ENCODE peak calls at places on chromosomes 1 and 21, in five cellular contexts. X, G, M, Q and E are unnamed samples.
A peak's percentile ranks its signal among the peaks of the same experiment; 100 is the strongest.

GRCh38 chr1:198040880-198041279 is 115.9 kb upstream of the NEK7 start:
- DNase-seq in X (no peak), G (no peak), M (no peak), Q (no peak), E (no peak)

GRCh38 chr1:34373912-34374311 is 197.2 kb downstream of the C1orf94 start:
- DNase-seq in X (no peak), G (no peak), M (no peak), Q (no peak), E (no peak)

GRCh38 chr1:21280482-21280881 is 9.8 kb downstream of the ECE1 start:
- DNase-seq in X (no peak), G (no peak), M (no peak), Q (no peak), E (no peak)

GRCh38 chr1:235736263-235736662 is 86.7 kb upstream of the GNG4 start:
- DNase-seq in X (no peak), G (no peak), M (no peak), Q (no peak), E (no peak)

GRCh38 chr1:16210581-16210980 is 1.9 kb downstream of the ARHGEF19 start:
- DNase-seq in X (no peak), G (no peak), M (no peak), Q (no peak), E (no peak)

GRCh38 chr21:43951911-43952703 is 60.0 kb upstream of the TRAPPC10 start:
- DNase-seq in X (no peak), G (no peak), M (no peak), Q (no peak), E (no peak)

GRCh38 chr1:171188388-171189266 is 3.5 kb downstream of the FMO2 start:
- DNase-seq in X (peak; percentile 1), G (peak; percentile 51), M (peak; percentile 18), Q (peak; percentile 41), E (no peak)

GRCh38 chr1:58934711-58935110 is 150.9 kb upstream of the JUN start:
- DNase-seq in X (no peak), G (no peak), M (no peak), Q (no peak), E (no peak)

GRCh38 chr1:172477741-172478140 is 33.9 kb upstream of the PIGC start:
- DNase-seq in X (no peak), G (no peak), M (no peak), Q (no peak), E (no peak)

GRCh38 chr1:42316292-42316691 is 18.7 kb downstream of the FOXJ3 start:
- DNase-seq in X (no peak), G (no peak), M (no peak), Q (no peak), E (no peak)

GRCh38 chr1:9129391-9130041 is 614 bp upstream of the GPR157 start:
- DNase-seq in X (peak; percentile 82), G (peak; percentile 66), M (peak; percentile 97), Q (peak; percentile 89), E (peak; percentile 87)

GRCh38 chr1:170586942-170587593 is 55.1 kb downstream of the GORAB start:
- DNase-seq in X (no peak), G (no peak), M (no peak), Q (no peak), E (no peak)

GRCh38 chr1:59560807-59561450 is 253.8 kb upstream of the HOOK1 start:
- DNase-seq in X (no peak), G (no peak), M (no peak), Q (no peak), E (no peak)

GRCh38 chr1:234658143-234658542 is 48.2 kb upstream of the IRF2BP2 start:
- DNase-seq in X (no peak), G (peak; percentile 50), M (peak; percentile 18), Q (no peak), E (peak; percentile 93)

GRCh38 chr1:199163277-199164069 is 524.6 kb downstream of the PTPRC start:
- DNase-seq in X (no peak), G (peak; percentile 22), M (no peak), Q (no peak), E (no peak)

GRCh38 chr1:202160377-202160940 is at the start of gene PTPN7:
- DNase-seq in X (peak; percentile 75), G (no peak), M (peak; percentile 61), Q (no peak), E (no peak)

GRCh38 chr1:93738926-93739325 is 57.3 kb upstream of the BCAR3 start:
- DNase-seq in X (no peak), G (no peak), M (no peak), Q (no peak), E (no peak)

GRCh38 chr1:115183158-115183557 is 93.9 kb upstream of the TSPAN2 start:
- DNase-seq in X (no peak), G (no peak), M (no peak), Q (no peak), E (no peak)

GRCh38 chr1:66695121-66695520 is 57.1 kb upstream of the DYNLT5 start:
- DNase-seq in X (no peak), G (peak; percentile 53), M (no peak), Q (no peak), E (no peak)

GRCh38 chr1:15406911-15407559 is 2.7 kb upstream of the EFHD2 start:
- DNase-seq in X (no peak), G (peak; percentile 60), M (no peak), Q (no peak), E (no peak)

GRCh38 chr1:115116511-115116910 is 27.2 kb upstream of the TSPAN2 start:
- DNase-seq in X (no peak), G (no peak), M (no peak), Q (no peak), E (no peak)

GRCh38 chr1:10980094-10980577 is 32.3 kb upstream of the TARDBP start:
- DNase-seq in X (no peak), G (peak; percentile 38), M (peak; percentile 82), Q (peak; percentile 75), E (no peak)

GRCh38 chr1:212655668-212656440 is 43.8 kb downstream of the BATF3 start:
- DNase-seq in X (no peak), G (peak; percentile 62), M (no peak), Q (no peak), E (no peak)

GRCh38 chr1:9331016-9331415 is 38.3 kb downstream of the SPSB1 start:
- DNase-seq in X (no peak), G (no peak), M (peak; percentile 76), Q (no peak), E (no peak)

GRCh38 chr1:45522324-45523104 is 830 bp upstream of the PRDX1 start:
- DNase-seq in X (no peak), G (no peak), M (no peak), Q (no peak), E (no peak)

GRCh38 chr1:45521413-45522323 is at the start of gene PRDX1:
- DNase-seq in X (peak; percentile 92), G (peak; percentile 98), M (peak; percentile 98), Q (peak; percentile 97), E (peak; percentile 91)

GRCh38 chr1:45516465-45516864 is 5.2 kb downstream of the PRDX1 start:
- DNase-seq in X (no peak), G (no peak), M (no peak), Q (no peak), E (no peak)

DNA sequence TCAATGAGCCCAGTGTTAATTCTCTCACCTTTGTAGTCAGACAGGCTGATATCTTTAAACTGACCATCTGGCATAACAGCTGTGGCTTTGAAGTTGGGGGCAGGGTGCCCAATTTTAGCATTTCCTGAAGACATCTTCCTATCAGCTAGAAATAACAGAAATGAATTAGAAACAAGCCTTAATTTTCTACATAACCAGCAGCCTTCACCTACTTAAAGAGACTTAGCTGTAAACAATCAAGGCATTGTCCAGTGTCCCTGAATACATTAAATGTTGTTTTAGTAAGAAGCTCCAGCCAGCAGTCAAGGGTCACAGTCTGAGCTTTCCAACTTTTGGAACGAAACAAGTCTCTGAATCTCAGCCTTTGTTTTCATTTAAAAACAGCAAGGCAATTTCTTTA is 2.8 kb downstream of the PRDX1 start:
- DNase-seq in X (no peak), G (no peak), M (peak; percentile 30), Q (no peak), E (no peak)
- H3K4me3 ChIP-seq in X (no peak overlapping the region), G (peak overlapping the region; percentile 97), M (no peak overlapping the region), Q (peak overlapping the region; percentile 1), E (no peak overlapping the region)

GRCh38 chr1:160421881-160422280 is 21.5 kb downstream of the VANGL2 start:
- DNase-seq in X (no peak), G (no peak), M (no peak), Q (no peak), E (no peak)

GRCh38 chr1:160418483-160418882 is 18.1 kb downstream of the VANGL2 start:
- DNase-seq in X (no peak), G (no peak), M (no peak), Q (no peak), E (no peak)

GRCh38 chr1:160419150-160419837 is 18.9 kb downstream of the VANGL2 start:
- DNase-seq in X (no peak), G (no peak), M (no peak), Q (no peak), E (no peak)

GRCh38 chr1:160419838-160420169 is 19.4 kb downstream of the VANGL2 start:
- DNase-seq in X (no peak), G (no peak), M (no peak), Q (no peak), E (no peak)

GRCh38 chr1:160420881-160421842 is 20.8 kb downstream of the VANGL2 start:
- DNase-seq in X (no peak), G (no peak), M (no peak), Q (no peak), E (no peak)
- H3K9me3 ChIP-seq in X (no peaks in the 10 kb centered on the region), G (no peaks in the 10 kb centered on the region), M (no peaks in the 10 kb centered on the region), Q (no peaks in the 10 kb centered on the region), E (no peaks in the 10 kb centered on the region)

GRCh38 chr1:51858892-51859291 is 19.6 kb downstream of the NRDC start:
- DNase-seq in X (no peak), G (no peak), M (no peak), Q (no peak), E (no peak)

GRCh38 chr1:51863384-51863783 is 15.1 kb downstream of the NRDC start:
- DNase-seq in X (peak; percentile 9), G (no peak), M (no peak), Q (no peak), E (no peak)

GRCh38 chr1:51859737-51860136 is 18.8 kb downstream of the NRDC start:
- DNase-seq in X (no peak), G (no peak), M (no peak), Q (no peak), E (no peak)

GRCh38 chr1:51859333-51859732 is 19.2 kb downstream of the NRDC start:
- DNase-seq in X (no peak), G (no peak), M (no peak), Q (no peak), E (no peak)

GRCh38 chr1:51861669-51862068 is 16.9 kb downstream of the NRDC start:
- DNase-seq in X (no peak), G (peak; percentile 45), M (no peak), Q (no peak), E (no peak)
- H3K4me3 ChIP-seq in X (no peak overlapping the region), G (no peak overlapping the region), M (no peak overlapping the region), Q (no peak overlapping the region), E (no peak overlapping the region)

GRCh38 chr21:45522381-45522780 is 19.9 kb downstream of the SLC19A1 start:
- DNase-seq in X (no peak), G (no peak), M (peak; percentile 4), Q (no peak), E (no peak)
- H3K9me3 ChIP-seq in X (peaks cover 10% of the 10 kb centered on the region), G (peaks cover 40% of the 10 kb centered on the region), M (peaks cover 24% of the 10 kb centered on the region), Q (peaks cover 54% of the 10 kb centered on the region), E (peaks cover 15% of the 10 kb centered on the region)

DNA sequence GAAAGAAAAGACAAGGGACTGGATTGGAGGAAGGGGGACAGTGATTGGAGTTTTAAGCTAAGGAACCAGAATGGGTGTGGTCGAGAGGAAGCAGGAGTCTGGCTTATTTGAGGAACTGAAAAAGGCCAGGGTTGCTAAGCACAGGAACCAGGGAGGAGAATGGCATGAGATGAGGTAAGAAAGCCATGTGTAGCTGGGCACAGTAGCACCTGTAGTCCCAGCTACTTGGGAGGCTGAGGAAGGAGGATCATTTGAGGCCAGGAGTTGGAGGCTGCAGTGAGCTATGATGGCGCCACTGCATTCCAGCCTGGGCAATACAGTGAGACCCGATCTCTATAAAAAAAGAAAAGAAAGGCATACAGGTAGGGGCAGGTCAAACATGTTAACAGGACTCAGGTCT is 8.1 kb upstream of the KHDRBS1 start:
- DNase-seq in X (no peak), G (no peak), M (no peak), Q (no peak), E (no peak)
- H3K4me3 ChIP-seq in X (no peak overlapping the region), G (no peak overlapping the region), M (no peak overlapping the region), Q (no peak overlapping the region), E (no peak overlapping the region)